ENCODE peak calls at places on chromosome 16, in four cellular contexts. G is lower leg skin, D is A549, A is right cardiac atrium. S is an unnamed sample.

GRCh38 chr16:17404903-17405691 is 65.7 kb downstream of the XYLT1 start:
- DNase-seq in G (peak), D (no peak), A (peak), S (peak)

GRCh38 chr16:11076259-11077018 is 132.1 kb downstream of the CLEC16A start:
- DNase-seq in G (no peak), D (no peak), A (peak), S (no peak)

GRCh38 chr16:27646811-27647210 is 96.9 kb downstream of the KATNIP start:
- DNase-seq in G (no peak), D (no peak), A (no peak), S (peak)

GRCh38 chr16:83315271-83315670 is 492.5 kb upstream of the HSBP1 start:
- DNase-seq in G (no peak), D (no peak), A (no peak), S (no peak)

GRCh38 chr16:75506567-75506966 is 11.3 kb upstream of the CHST6 start:
- DNase-seq in G (no peak), D (peak), A (peak), S (peak)

GRCh38 chr16:53754938-53755910 is 51.3 kb downstream of the FTO start:
- DNase-seq in G (no peak), D (no peak), A (no peak), S (peak)

GRCh38 chr16:7547736-7548135 is 215.1 kb downstream of the RBFOX1 start:
- DNase-seq in G (no peak), D (no peak), A (no peak), S (no peak)

GRCh38 chr16:17307501-17307900 is 163.3 kb downstream of the XYLT1 start:
- DNase-seq in G (no peak), D (no peak), A (no peak), S (no peak)

GRCh38 chr16:21283521-21284289 is 5.6 kb upstream of the CRYM start:
- DNase-seq in G (peak), D (peak), A (peak), S (no peak)

GRCh38 chr16:65446441-65446840 is 324.6 kb upstream of the CDH11 start:
- DNase-seq in G (no peak), D (no peak), A (no peak), S (no peak)

GRCh38 chr16:50207652-50208051 is 54.5 kb downstream of the TENT4B start:
- DNase-seq in G (no peak), D (no peak), A (no peak), S (no peak)

GRCh38 chr16:75380870-75381269 is 52.4 kb downstream of the CFDP1 start:
- DNase-seq in G (no peak), D (no peak), A (no peak), S (peak)

GRCh38 chr16:6018848-6019489 is 921.4 kb upstream of the EEF2KMT start:
- DNase-seq in G (no peak), D (no peak), A (no peak), S (no peak)

GRCh38 chr16:66844009-66844341 is 239 bp upstream of the CA7 start:
- DNase-seq in G (no peak), D (no peak), A (peak), S (no peak)

GRCh38 chr16:78048319-78048718 is 26.0 kb downstream of the CLEC3A start:
- DNase-seq in G (no peak), D (no peak), A (no peak), S (no peak)

DNA sequence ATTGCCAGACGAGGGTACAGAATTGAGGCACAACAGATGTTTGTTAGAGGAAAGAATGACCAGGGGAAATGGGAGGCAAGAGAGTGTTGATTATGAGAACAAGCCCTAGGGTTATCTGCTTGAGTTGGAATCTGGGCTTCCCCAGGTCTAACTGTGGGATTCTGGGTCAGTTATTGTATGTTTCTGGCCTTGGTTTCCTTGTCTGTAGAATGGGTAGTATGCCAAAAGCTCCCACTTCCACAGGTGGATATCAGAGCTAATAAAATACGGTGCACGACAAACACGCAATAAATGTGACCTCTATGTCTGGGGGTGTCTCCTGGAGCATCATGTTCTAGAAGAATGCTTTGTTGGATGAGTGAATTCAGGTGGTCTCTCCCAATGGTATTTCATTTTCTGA is 517 bp downstream of the TMC5 start:
- DNase-seq in G (no peak), D (no peak), A (no peak), S (no peak)
- H3K4me3 ChIP-seq in G (no peak), D (no peak), A (no peak), S (no peak)

DNA sequence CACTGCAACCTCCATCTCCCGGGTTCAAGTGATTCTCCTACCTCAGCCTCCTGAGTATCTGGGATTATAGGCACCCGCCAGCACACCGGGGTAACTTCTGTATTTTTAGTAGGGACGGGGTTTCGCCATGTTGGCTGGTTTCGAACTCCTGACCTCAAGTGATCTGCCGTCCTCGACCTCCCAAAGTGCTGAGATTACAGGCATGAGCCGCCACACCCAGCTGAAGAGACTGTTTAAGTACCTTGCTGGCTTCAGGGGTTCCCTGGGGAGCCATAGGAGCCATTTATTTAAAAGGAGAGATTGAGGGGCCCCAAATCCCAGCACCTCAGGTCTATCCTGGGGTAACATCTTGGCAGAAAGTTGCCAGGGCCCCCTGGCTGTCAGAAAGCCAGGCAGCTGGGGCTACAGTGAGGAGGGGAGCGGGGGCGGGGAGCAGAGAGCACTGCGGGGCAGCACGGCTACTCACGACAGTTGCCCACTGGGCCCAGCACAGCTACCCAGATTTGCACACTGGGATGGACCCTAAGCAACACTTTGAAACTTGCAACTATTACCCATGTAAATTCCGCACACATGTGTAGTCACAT is 1.6 kb downstream of the SNAI3 start:
- DNase-seq in G (no peak), D (no peak), A (peak), S (no peak)
- H3K4me3 ChIP-seq in G (no peak), D (no peak), A (no peak), S (no peak)

GRCh38 chr16:30095166-30096078 is 591 bp downstream of the YPEL3 start:
- DNase-seq in G (no peak), D (no peak), A (no peak), S (no peak)

GRCh38 chr16:30091474-30092372 is at the start of gene TBX6:
- DNase-seq in G (peak), D (peak), A (peak), S (peak)

GRCh38 chr16:30090607-30091332 is 954 bp downstream of the TBX6 start:
- DNase-seq in G (peak), D (no peak), A (peak), S (no peak)

GRCh38 chr16:30094541-30095165 is 1.4 kb downstream of the YPEL3 start:
- DNase-seq in G (no peak), D (no peak), A (no peak), S (no peak)

DNA sequence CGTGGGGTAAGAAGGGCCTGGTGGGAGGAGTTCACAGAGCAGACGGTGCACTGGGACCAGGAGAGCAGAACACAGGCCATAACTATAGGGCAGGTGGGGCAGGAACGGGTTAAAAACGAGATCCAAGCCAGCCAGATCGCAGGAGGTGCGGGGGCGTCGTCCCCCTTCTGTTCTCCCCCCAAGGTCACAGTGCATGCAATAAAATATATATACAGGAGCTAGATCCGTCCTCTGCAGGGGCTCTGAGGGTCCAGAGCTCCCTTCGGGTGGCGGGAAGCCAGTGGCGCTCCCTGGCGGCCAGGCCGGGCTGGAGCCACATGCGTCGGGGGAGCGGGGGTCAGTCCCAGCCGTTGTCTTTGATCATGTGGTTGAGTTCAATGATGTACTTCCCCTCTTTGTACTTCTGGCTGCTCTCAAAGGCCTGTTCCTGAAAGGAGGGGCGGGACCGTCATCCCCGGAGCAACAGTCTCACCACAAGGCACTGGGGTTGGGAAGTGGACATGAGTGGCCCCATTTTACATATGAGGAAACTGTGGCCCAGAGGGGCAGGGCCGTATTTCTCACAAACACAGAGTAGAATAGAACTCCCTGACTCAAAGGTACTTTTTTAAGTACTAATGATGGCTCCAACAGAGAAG is 768 bp upstream of the TBX6 start:
- DNase-seq in G (peak), D (peak), A (peak), S (no peak)
- H3K4me3 ChIP-seq in G (peak), D (peak), A (peak), S (peak)

DNA sequence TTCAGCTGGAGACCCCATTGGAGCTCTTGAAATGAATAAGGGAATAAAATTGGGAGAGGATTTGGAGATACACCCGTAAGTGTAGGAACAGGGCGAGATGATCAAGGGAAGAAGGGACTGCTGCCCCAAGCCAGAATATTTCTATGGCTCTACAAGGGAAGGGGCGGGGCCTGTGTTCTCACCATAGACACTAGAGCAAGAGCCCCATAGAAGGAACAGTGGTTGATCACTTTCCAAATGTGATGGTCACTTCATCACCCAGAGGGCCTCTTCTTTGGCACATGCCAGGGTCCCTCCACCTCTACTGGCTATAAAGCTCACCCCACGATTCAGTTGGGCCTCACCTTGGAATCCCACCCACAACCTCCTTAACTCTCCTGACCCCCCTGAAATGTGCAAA is 25.0 kb downstream of the GPRC5B start:
- DNase-seq in G (no peak), D (no peak), A (no peak), S (no peak)
- H3K4me3 ChIP-seq in G (no peak), D (no peak), A (no peak), S (no peak)

GRCh38 chr16:80997964-80998620 is 8.6 kb downstream of the CMC2 start:
- DNase-seq in G (no peak), D (no peak), A (peak), S (no peak)
- H3K4me3 ChIP-seq in G (no peak), D (peak), A (no peak), S (no peak)

GRCh38 chr16:591892-592517 is 2.1 kb downstream of the RAB40C start:
- DNase-seq in G (no peak), D (no peak), A (no peak), S (no peak)

GRCh38 chr16:593807-594206 is 3.9 kb downstream of the RAB40C start:
- DNase-seq in G (no peak), D (no peak), A (no peak), S (no peak)

GRCh38 chr16:595094-595528 is 5.2 kb downstream of the RAB40C start:
- DNase-seq in G (no peak), D (no peak), A (no peak), S (no peak)

GRCh38 chr16:592518-593306 is 2.8 kb downstream of the RAB40C start:
- DNase-seq in G (no peak), D (no peak), A (peak), S (no peak)

GRCh38 chr16:593406-593805 is 3.5 kb downstream of the RAB40C start:
- DNase-seq in G (no peak), D (no peak), A (no peak), S (no peak)
- H3K4me3 ChIP-seq in G (no peak), D (no peak), A (no peak), S (no peak)

DNA sequence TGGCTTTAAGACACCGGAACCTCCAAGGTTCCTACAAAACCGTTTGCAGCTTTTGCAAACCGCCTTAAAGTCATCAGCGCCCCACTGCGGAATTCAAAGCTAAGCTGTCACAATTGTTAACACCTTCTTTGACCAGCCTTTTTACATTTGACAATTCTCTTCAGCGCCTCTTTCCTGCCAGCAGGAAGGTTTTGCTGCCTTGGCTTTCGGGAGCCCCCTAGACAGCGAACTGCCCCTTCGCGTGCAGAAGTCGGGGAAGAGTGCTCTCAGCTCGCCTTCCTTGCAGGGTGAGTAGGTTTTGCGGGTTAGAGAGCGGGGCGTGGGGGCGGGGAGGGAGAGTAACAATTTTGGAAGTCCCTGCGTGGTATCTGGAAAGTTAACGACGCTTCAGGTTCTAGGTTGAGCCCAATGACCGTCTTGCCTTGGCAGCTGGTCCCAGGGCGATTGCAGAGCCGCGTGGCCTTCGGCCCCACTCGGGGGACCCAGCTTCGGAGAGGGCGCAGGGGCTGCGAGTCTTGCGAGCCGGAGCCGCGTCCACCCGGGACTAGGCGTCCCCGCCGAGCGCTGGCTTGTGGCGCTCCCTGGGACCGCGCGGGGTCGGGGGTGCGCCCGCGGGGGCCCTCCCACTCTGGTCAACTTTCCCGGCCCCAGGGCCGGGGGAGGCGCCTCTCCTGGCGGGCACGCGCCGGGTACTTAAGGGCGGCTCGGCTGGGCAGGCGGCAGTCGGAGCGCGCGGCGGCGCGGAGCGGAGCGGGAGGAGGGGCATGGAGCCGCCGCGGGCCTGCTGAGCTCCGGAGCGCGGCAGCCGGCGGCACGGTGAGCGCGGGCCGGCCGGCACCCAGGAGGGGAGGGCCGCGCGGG is at the start of gene HAS3:
- DNase-seq in G (no peak), D (peak), A (peak), S (no peak)
- H3K4me3 ChIP-seq in G (peak), D (peak), A (peak), S (peak)

GRCh38 chr16:57894390-57895080 is 76.4 kb downstream of the CNGB1 start:
- DNase-seq in G (no peak), D (no peak), A (no peak), S (no peak)
- H3K4me3 ChIP-seq in G (no peak), D (peak), A (no peak), S (no peak)

S was measured in skeletal muscle cell.